ENCODE peak calls at places on chromosomes 16 and 17, in ten cellular contexts. One of them, this sample, is unnamed.

GRCh38 chr16:81416749-81417148 is 27.9 kb upstream of the CMIP start:
- DNase-seq in EL: no peak
- DNase-seq in HCT116: no peak
- DNase-seq in activated naive CD4-positive, alpha-beta T cell treated with anti-CD3 and anti-CD28 coated beads, Interleukin-2, amount 10 ng/mL, durations not matched to agents 7 days and 5 days: no peak
- DNase-seq in stimulated activated CD4-positive, alpha-beta T cell treated with anti-CD3 and anti-CD28 coated beads, Interleukin-4, amount 100 ng/mL, for 48 hours: no peak
- DNase-seq in neural crest cell: no peak
- DNase-seq in HepG2: no peak
- DNase-seq in CD4-positive, alpha-beta T cell: no peak
- DNase-seq in COR-L47: no peak
- DNase-seq in stomach: no peak
- DNase-seq in this sample: no peak

GRCh38 chr17:8965394-8966168 is at the start of gene PIK3R5:
- DNase-seq in HepG2: no peak
- DNase-seq in COR-L47: no peak
- DNase-seq in EL: no peak
- DNase-seq in CD4-positive, alpha-beta T cell: peak; percentile 71
- DNase-seq in stomach: peak; percentile 65
- DNase-seq in HCT116: no peak
- DNase-seq in activated naive CD4-positive, alpha-beta T cell treated with anti-CD3 and anti-CD28 coated beads, Interleukin-2, amount 10 ng/mL, durations not matched to agents 7 days and 5 days: peak; percentile 87
- DNase-seq in neural crest cell: peak; percentile 34
- DNase-seq in stimulated activated CD4-positive, alpha-beta T cell treated with anti-CD3 and anti-CD28 coated beads, Interleukin-4, amount 100 ng/mL, for 48 hours: peak; percentile 80
- DNase-seq in this sample: no peak

GRCh38 chr16:9695152-9695551 is 487.1 kb downstream of the GRIN2A start:
- DNase-seq in HepG2: no peak
- DNase-seq in EL: no peak
- DNase-seq in activated naive CD4-positive, alpha-beta T cell treated with anti-CD3 and anti-CD28 coated beads, Interleukin-2, amount 10 ng/mL, durations not matched to agents 7 days and 5 days: no peak
- DNase-seq in CD4-positive, alpha-beta T cell: no peak
- DNase-seq in COR-L47: no peak
- DNase-seq in HCT116: no peak
- DNase-seq in neural crest cell: no peak
- DNase-seq in stimulated activated CD4-positive, alpha-beta T cell treated with anti-CD3 and anti-CD28 coated beads, Interleukin-4, amount 100 ng/mL, for 48 hours: no peak
- DNase-seq in stomach: no peak
- DNase-seq in this sample: no peak

GRCh38 chr16:88970539-88971065 is 6.4 kb downstream of the CBFA2T3 start:
- DNase-seq in stomach: no peak
- DNase-seq in HCT116: no peak
- DNase-seq in EL: no peak
- DNase-seq in neural crest cell: no peak
- DNase-seq in COR-L47: no peak
- DNase-seq in CD4-positive, alpha-beta T cell: no peak
- DNase-seq in stimulated activated CD4-positive, alpha-beta T cell treated with anti-CD3 and anti-CD28 coated beads, Interleukin-4, amount 100 ng/mL, for 48 hours: no peak
- DNase-seq in HepG2: no peak
- DNase-seq in activated naive CD4-positive, alpha-beta T cell treated with anti-CD3 and anti-CD28 coated beads, Interleukin-2, amount 10 ng/mL, durations not matched to agents 7 days and 5 days: no peak
- DNase-seq in this sample: no peak

GRCh38 chr17:29158096-29158495 is 22.1 kb downstream of the MYO18A start:
- DNase-seq in HCT116: no peak
- DNase-seq in EL: peak; percentile 41
- DNase-seq in HepG2: no peak
- DNase-seq in COR-L47: no peak
- DNase-seq in stomach: no peak
- DNase-seq in CD4-positive, alpha-beta T cell: no peak
- DNase-seq in neural crest cell: no peak
- DNase-seq in stimulated activated CD4-positive, alpha-beta T cell treated with anti-CD3 and anti-CD28 coated beads, Interleukin-4, amount 100 ng/mL, for 48 hours: no peak
- DNase-seq in activated naive CD4-positive, alpha-beta T cell treated with anti-CD3 and anti-CD28 coated beads, Interleukin-2, amount 10 ng/mL, durations not matched to agents 7 days and 5 days: no peak
- DNase-seq in this sample: no peak

GRCh38 chr17:11351479-11351878 is 110.5 kb downstream of the SHISA6 start:
- DNase-seq in stimulated activated CD4-positive, alpha-beta T cell treated with anti-CD3 and anti-CD28 coated beads, Interleukin-4, amount 100 ng/mL, for 48 hours: no peak
- DNase-seq in COR-L47: no peak
- DNase-seq in HCT116: no peak
- DNase-seq in neural crest cell: no peak
- DNase-seq in HepG2: no peak
- DNase-seq in EL: no peak
- DNase-seq in CD4-positive, alpha-beta T cell: no peak
- DNase-seq in activated naive CD4-positive, alpha-beta T cell treated with anti-CD3 and anti-CD28 coated beads, Interleukin-2, amount 10 ng/mL, durations not matched to agents 7 days and 5 days: no peak
- DNase-seq in stomach: no peak
- DNase-seq in this sample: no peak

GRCh38 chr17:28997811-28998210 is 8.0 kb downstream of the SEZ6 start:
- DNase-seq in CD4-positive, alpha-beta T cell: no peak
- DNase-seq in stomach: no peak
- DNase-seq in EL: no peak
- DNase-seq in COR-L47: peak; percentile 90
- DNase-seq in neural crest cell: no peak
- DNase-seq in stimulated activated CD4-positive, alpha-beta T cell treated with anti-CD3 and anti-CD28 coated beads, Interleukin-4, amount 100 ng/mL, for 48 hours: no peak
- DNase-seq in activated naive CD4-positive, alpha-beta T cell treated with anti-CD3 and anti-CD28 coated beads, Interleukin-2, amount 10 ng/mL, durations not matched to agents 7 days and 5 days: no peak
- DNase-seq in HepG2: no peak
- DNase-seq in HCT116: no peak
- DNase-seq in this sample: no peak

GRCh38 chr16:57374067-57374534 is 1.8 kb downstream of the CX3CL1 start:
- DNase-seq in stomach: no peak
- DNase-seq in HepG2: no peak
- DNase-seq in neural crest cell: no peak
- DNase-seq in CD4-positive, alpha-beta T cell: no peak
- DNase-seq in EL: no peak
- DNase-seq in HCT116: no peak
- DNase-seq in COR-L47: no peak
- DNase-seq in stimulated activated CD4-positive, alpha-beta T cell treated with anti-CD3 and anti-CD28 coated beads, Interleukin-4, amount 100 ng/mL, for 48 hours: no peak
- DNase-seq in activated naive CD4-positive, alpha-beta T cell treated with anti-CD3 and anti-CD28 coated beads, Interleukin-2, amount 10 ng/mL, durations not matched to agents 7 days and 5 days: no peak
- DNase-seq in this sample: peak; percentile 46

GRCh38 chr17:73156887-73157870 is 7.6 kb upstream of the SSTR2 start:
- DNase-seq in COR-L47: peak; percentile 51
- DNase-seq in stomach: no peak
- DNase-seq in neural crest cell: no peak
- DNase-seq in stimulated activated CD4-positive, alpha-beta T cell treated with anti-CD3 and anti-CD28 coated beads, Interleukin-4, amount 100 ng/mL, for 48 hours: no peak
- DNase-seq in HepG2: no peak
- DNase-seq in CD4-positive, alpha-beta T cell: no peak
- DNase-seq in EL: no peak
- DNase-seq in HCT116: no peak
- DNase-seq in activated naive CD4-positive, alpha-beta T cell treated with anti-CD3 and anti-CD28 coated beads, Interleukin-2, amount 10 ng/mL, durations not matched to agents 7 days and 5 days: no peak
- DNase-seq in this sample: no peak

GRCh38 chr16:3589441-3589921 is 12.3 kb upstream of the NLRC3 start:
- DNase-seq in activated naive CD4-positive, alpha-beta T cell treated with anti-CD3 and anti-CD28 coated beads, Interleukin-2, amount 10 ng/mL, durations not matched to agents 7 days and 5 days: no peak
- DNase-seq in COR-L47: no peak
- DNase-seq in HepG2: no peak
- DNase-seq in neural crest cell: no peak
- DNase-seq in CD4-positive, alpha-beta T cell: no peak
- DNase-seq in stomach: no peak
- DNase-seq in EL: no peak
- DNase-seq in stimulated activated CD4-positive, alpha-beta T cell treated with anti-CD3 and anti-CD28 coated beads, Interleukin-4, amount 100 ng/mL, for 48 hours: no peak
- DNase-seq in HCT116: no peak
- DNase-seq in this sample: no peak

GRCh38 chr16:23877107-23878070 is 41.6 kb downstream of the PRKCB start:
- DNase-seq in HCT116: no peak
- DNase-seq in HepG2: no peak
- DNase-seq in stimulated activated CD4-positive, alpha-beta T cell treated with anti-CD3 and anti-CD28 coated beads, Interleukin-4, amount 100 ng/mL, for 48 hours: no peak
- DNase-seq in EL: no peak
- DNase-seq in activated naive CD4-positive, alpha-beta T cell treated with anti-CD3 and anti-CD28 coated beads, Interleukin-2, amount 10 ng/mL, durations not matched to agents 7 days and 5 days: peak; percentile 29
- DNase-seq in neural crest cell: no peak
- DNase-seq in stomach: no peak
- DNase-seq in COR-L47: no peak
- DNase-seq in CD4-positive, alpha-beta T cell: peak; percentile 9
- DNase-seq in this sample: no peak

GRCh38 chr17:81926451-81927144 is 937 bp downstream of the MAFG start:
- DNase-seq in stimulated activated CD4-positive, alpha-beta T cell treated with anti-CD3 and anti-CD28 coated beads, Interleukin-4, amount 100 ng/mL, for 48 hours: peak; percentile 53
- DNase-seq in HCT116: peak; percentile 47
- DNase-seq in neural crest cell: peak; percentile 51
- DNase-seq in CD4-positive, alpha-beta T cell: peak; percentile 43
- DNase-seq in activated naive CD4-positive, alpha-beta T cell treated with anti-CD3 and anti-CD28 coated beads, Interleukin-2, amount 10 ng/mL, durations not matched to agents 7 days and 5 days: peak; percentile 74
- DNase-seq in HepG2: peak; percentile 96
- DNase-seq in COR-L47: peak; percentile 64
- DNase-seq in EL: peak; percentile 91
- DNase-seq in stomach: peak; percentile 89
- DNase-seq in this sample: no peak

GRCh38 chr17:75011788-75012319 is 616 bp upstream of the MRPL58 start:
- DNase-seq in HepG2: peak; percentile 74
- DNase-seq in activated naive CD4-positive, alpha-beta T cell treated with anti-CD3 and anti-CD28 coated beads, Interleukin-2, amount 10 ng/mL, durations not matched to agents 7 days and 5 days: no peak
- DNase-seq in HCT116: no peak
- DNase-seq in CD4-positive, alpha-beta T cell: no peak
- DNase-seq in stomach: peak; percentile 75
- DNase-seq in stimulated activated CD4-positive, alpha-beta T cell treated with anti-CD3 and anti-CD28 coated beads, Interleukin-4, amount 100 ng/mL, for 48 hours: no peak
- DNase-seq in COR-L47: peak; percentile 41
- DNase-seq in EL: peak; percentile 67
- DNase-seq in neural crest cell: no peak
- DNase-seq in this sample: no peak

GRCh38 chr17:74519951-74520553 is 11.2 kb downstream of the CD300LB start:
- DNase-seq in COR-L47: no peak
- DNase-seq in neural crest cell: no peak
- DNase-seq in HepG2: no peak
- DNase-seq in stomach: peak; percentile 25
- DNase-seq in HCT116: no peak
- DNase-seq in CD4-positive, alpha-beta T cell: no peak
- DNase-seq in stimulated activated CD4-positive, alpha-beta T cell treated with anti-CD3 and anti-CD28 coated beads, Interleukin-4, amount 100 ng/mL, for 48 hours: no peak
- DNase-seq in activated naive CD4-positive, alpha-beta T cell treated with anti-CD3 and anti-CD28 coated beads, Interleukin-2, amount 10 ng/mL, durations not matched to agents 7 days and 5 days: no peak
- DNase-seq in EL: no peak
- DNase-seq in this sample: no peak

GRCh38 chr16:56108724-56109123 is 82.6 kb upstream of the GNAO1 start:
- DNase-seq in EL: no peak
- DNase-seq in stomach: no peak
- DNase-seq in neural crest cell: no peak
- DNase-seq in HepG2: no peak
- DNase-seq in COR-L47: peak; percentile 27
- DNase-seq in HCT116: no peak
- DNase-seq in activated naive CD4-positive, alpha-beta T cell treated with anti-CD3 and anti-CD28 coated beads, Interleukin-2, amount 10 ng/mL, durations not matched to agents 7 days and 5 days: no peak
- DNase-seq in stimulated activated CD4-positive, alpha-beta T cell treated with anti-CD3 and anti-CD28 coated beads, Interleukin-4, amount 100 ng/mL, for 48 hours: no peak
- DNase-seq in CD4-positive, alpha-beta T cell: no peak
- DNase-seq in this sample: no peak

GRCh38 chr17:41917192-41917591 is 1.6 kb downstream of the ACLY start:
- DNase-seq in EL: peak; percentile 41
- DNase-seq in stimulated activated CD4-positive, alpha-beta T cell treated with anti-CD3 and anti-CD28 coated beads, Interleukin-4, amount 100 ng/mL, for 48 hours: no peak
- DNase-seq in activated naive CD4-positive, alpha-beta T cell treated with anti-CD3 and anti-CD28 coated beads, Interleukin-2, amount 10 ng/mL, durations not matched to agents 7 days and 5 days: no peak
- DNase-seq in COR-L47: no peak
- DNase-seq in neural crest cell: no peak
- DNase-seq in HCT116: no peak
- DNase-seq in HepG2: peak; percentile 37
- DNase-seq in CD4-positive, alpha-beta T cell: no peak
- DNase-seq in stomach: no peak
- DNase-seq in this sample: no peak

GRCh38 chr17:82213251-82214011 is 789 bp upstream of the CCDC57 start:
- DNase-seq in HCT116: no peak
- DNase-seq in activated naive CD4-positive, alpha-beta T cell treated with anti-CD3 and anti-CD28 coated beads, Interleukin-2, amount 10 ng/mL, durations not matched to agents 7 days and 5 days: no peak
- DNase-seq in EL: peak; percentile 85
- DNase-seq in CD4-positive, alpha-beta T cell: no peak
- DNase-seq in HepG2: peak; percentile 59
- DNase-seq in stomach: no peak
- DNase-seq in COR-L47: peak; percentile 40
- DNase-seq in stimulated activated CD4-positive, alpha-beta T cell treated with anti-CD3 and anti-CD28 coated beads, Interleukin-4, amount 100 ng/mL, for 48 hours: no peak
- DNase-seq in neural crest cell: no peak
- DNase-seq in this sample: peak; percentile 62

GRCh38 chr16:29726845-29727379 is 18.9 kb downstream of the C16orf54 start:
- DNase-seq in stimulated activated CD4-positive, alpha-beta T cell treated with anti-CD3 and anti-CD28 coated beads, Interleukin-4, amount 100 ng/mL, for 48 hours: no peak
- DNase-seq in CD4-positive, alpha-beta T cell: no peak
- DNase-seq in stomach: no peak
- DNase-seq in neural crest cell: no peak
- DNase-seq in HepG2: no peak
- DNase-seq in EL: no peak
- DNase-seq in activated naive CD4-positive, alpha-beta T cell treated with anti-CD3 and anti-CD28 coated beads, Interleukin-2, amount 10 ng/mL, durations not matched to agents 7 days and 5 days: no peak
- DNase-seq in HCT116: no peak
- DNase-seq in COR-L47: no peak
- DNase-seq in this sample: no peak

GRCh38 chr17:40251576-40251975 is 32.5 kb downstream of the WIPF2 start:
- DNase-seq in activated naive CD4-positive, alpha-beta T cell treated with anti-CD3 and anti-CD28 coated beads, Interleukin-2, amount 10 ng/mL, durations not matched to agents 7 days and 5 days: no peak
- DNase-seq in COR-L47: no peak
- DNase-seq in stimulated activated CD4-positive, alpha-beta T cell treated with anti-CD3 and anti-CD28 coated beads, Interleukin-4, amount 100 ng/mL, for 48 hours: no peak
- DNase-seq in stomach: no peak
- DNase-seq in HepG2: no peak
- DNase-seq in neural crest cell: no peak
- DNase-seq in CD4-positive, alpha-beta T cell: no peak
- DNase-seq in EL: peak; percentile 87
- DNase-seq in HCT116: peak; percentile 78
- DNase-seq in this sample: no peak

GRCh38 chr16:57540906-57541753 is 1.3 kb upstream of the ADGRG5 start:
- DNase-seq in neural crest cell: no peak
- DNase-seq in activated naive CD4-positive, alpha-beta T cell treated with anti-CD3 and anti-CD28 coated beads, Interleukin-2, amount 10 ng/mL, durations not matched to agents 7 days and 5 days: peak; percentile 18
- DNase-seq in COR-L47: no peak
- DNase-seq in EL: no peak
- DNase-seq in HepG2: no peak
- DNase-seq in stimulated activated CD4-positive, alpha-beta T cell treated with anti-CD3 and anti-CD28 coated beads, Interleukin-4, amount 100 ng/mL, for 48 hours: no peak
- DNase-seq in stomach: peak; percentile 25
- DNase-seq in CD4-positive, alpha-beta T cell: no peak
- DNase-seq in HCT116: no peak
- DNase-seq in this sample: no peak

This sample was measured in caudate nucleus.